ENCODE peak calls at places on chromosomes 12 and 14, in four cellular contexts. H is AG09319; R is naive thymus-derived CD8-positive, alpha-beta T cell; J is T-cell. O is an unnamed sample.
A peak's percentile ranks its signal among the peaks of the same experiment; 100 is the strongest.

GRCh38 chr12:97308576-97309198 is 153.9 kb upstream of the RMST start:
- DNase-seq in R (no peak), J (no peak), H (peak; percentile 15), O (no peak)

GRCh38 chr14:83463500-83464098 is 1929.9 kb upstream of the SEL1L start:
- DNase-seq in J (no peak), H (peak; percentile 18), R (no peak), O (no peak)

GRCh38 chr14:28375295-28375694 is 391.3 kb upstream of the FOXG1 start:
- DNase-seq in J (no peak), R (no peak), H (peak; percentile 0), O (no peak)

GRCh38 chr12:6285532-6286306 is 24.8 kb upstream of the PLEKHG6 start:
- DNase-seq in H (no peak), J (no peak), R (no peak), O (no peak)

GRCh38 chr12:20214286-20214685 is 154.1 kb upstream of the PDE3A start:
- DNase-seq in H (peak; percentile 8), R (no peak), J (no peak), O (no peak)

GRCh38 chr14:22547309-22547947 is 41.6 kb downstream of the DAD1 start:
- DNase-seq in H (no peak), R (no peak), J (no peak), O (no peak)

GRCh38 chr12:42462486-42462885 is 127.1 kb downstream of the PRICKLE1 start:
- DNase-seq in R (no peak), J (no peak), H (no peak), O (no peak)

GRCh38 chr12:108634225-108634795 is 616 bp upstream of the SELPLG start:
- DNase-seq in R (no peak), H (no peak), J (peak; percentile 17), O (no peak)

GRCh38 chr12:10395390-10395998 is 5.7 kb upstream of the KLRK1 start:
- DNase-seq in J (no peak), R (no peak), H (peak; percentile 56), O (no peak)

GRCh38 chr12:94815958-94816357 is 165.6 kb upstream of the TMCC3 start:
- DNase-seq in J (no peak), H (no peak), R (no peak), O (no peak)

GRCh38 chr12:6788972-6789905 is at the start of gene CD4:
- DNase-seq in J (peak; percentile 64), H (no peak), R (no peak), O (no peak)

GRCh38 chr14:32366995-32367394 is 37.9 kb downstream of the AKAP6 start:
- DNase-seq in R (no peak), J (no peak), H (no peak), O (no peak)

GRCh38 chr12:88391556-88391955 is 188.7 kb downstream of the KITLG start:
- DNase-seq in R (no peak), H (peak; percentile 83), J (no peak), O (no peak)

GRCh38 chr12:128661216-128661550 is 162.6 kb downstream of the SLC15A4 start:
- DNase-seq in H (no peak), R (no peak), J (no peak), O (no peak)

GRCh38 chr14:92704036-92704804 is 44.2 kb downstream of the LGMN start:
- DNase-seq in J (no peak), H (no peak), R (no peak), O (no peak)

GRCh38 chr14:58718226-58718625 is 80.5 kb downstream of the DACT1 start:
- DNase-seq in H (no peak), J (no peak), R (no peak), O (no peak)

GRCh38 chr14:51370758-51371386 is 130.8 kb downstream of the TMX1 start:
- DNase-seq in J (no peak), R (no peak), H (no peak), O (no peak)

GRCh38 chr12:113591480-113591971 is 119.9 kb upstream of the LHX5 start:
- DNase-seq in R (no peak), H (no peak), J (no peak), O (peak; percentile 31)

GRCh38 chr12:39178837-39179236 is 264.1 kb downstream of the KIF21A start:
- DNase-seq in H (no peak), J (no peak), R (no peak), O (no peak)

GRCh38 chr12:15220961-15221885 is at the start of gene RERG:
- DNase-seq in H (peak; percentile 27), J (peak; percentile 78), R (peak; percentile 85), O (peak; percentile 55)

GRCh38 chr12:77047341-77048202 is 17.8 kb downstream of the E2F7 start:
- DNase-seq in R (no peak), J (no peak), H (no peak), O (no peak)

GRCh38 chr14:104895207-104895785 is 29.4 kb upstream of the PLD4 start:
- DNase-seq in H (no peak), J (no peak), R (no peak), O (no peak)

GRCh38 chr12:18898469-18898868 is 160.6 kb downstream of the CAPZA3 start:
- DNase-seq in J (no peak), H (no peak), R (no peak), O (no peak)

GRCh38 chr12:114674201-114675047 is 9.6 kb downstream of the TBX3 start:
- DNase-seq in R (no peak), H (no peak), J (no peak), O (no peak)

GRCh38 chr12:63496654-63497053 is 171.6 kb downstream of the DPY19L2 start:
- DNase-seq in J (no peak), R (no peak), H (no peak), O (no peak)

GRCh38 chr12:570949-571794 is 92.1 kb downstream of the NINJ2 start:
- DNase-seq in H (peak; percentile 79), J (no peak), R (no peak), O (no peak)

GRCh38 chr14:49972199-49972671 is 79.4 kb downstream of the ARF6 start:
- DNase-seq in J (no peak), H (no peak), R (no peak), O (no peak)

GRCh38 chr12:27577688-27578087 is 53.7 kb downstream of the PPFIBP1 start:
- DNase-seq in R (no peak), H (no peak), J (no peak), O (no peak)

GRCh38 chr14:104795781-104796681 is 483 bp upstream of the AKT1 start:
- DNase-seq in H (no peak), R (peak; percentile 70), J (peak; percentile 62), O (peak; percentile 91)

GRCh38 chr14:100526632-100527031 is 60.6 kb downstream of the BEGAIN start:
- DNase-seq in R (no peak), J (no peak), H (no peak), O (no peak)